ENCODE peak calls at places on chromosomes 6 and 20, in nine cellular contexts. Z is sigmoid colon, D is upper lobe of right lung, R is esophagus muscularis mucosa, W is epithelial cell of proximal tubule, E is psoas muscle, F is fibroblast of the aortic adventitia, Q is fibroblast of lung, G is left lung. T is an unnamed sample.
A peak's percentile ranks its signal among the peaks of the same experiment; 100 is the strongest.

GRCh38 chr20:54106162-54106561 is 35.8 kb upstream of the BCAS1 start:
- DNase-seq in E (no peak), G (no peak), F (no peak), W (no peak), Q (no peak), R (no peak), D (no peak), Z (no peak), T (no peak)

GRCh38 chr6:6970851-6971250 is 136.9 kb upstream of the RREB1 start:
- DNase-seq in F (no peak), W (no peak), E (no peak), R (no peak), Z (no peak), G (no peak), Q (no peak), D (no peak), T (no peak)

GRCh38 chr6:21984135-21984534 is 312.7 kb downstream of the PRL start:
- DNase-seq in G (no peak), R (no peak), D (no peak), Z (no peak), E (no peak), Q (no peak), W (no peak), F (no peak), T (no peak)

GRCh38 chr6:33627876-33628275 is 6.8 kb downstream of the ITPR3 start:
- DNase-seq in E (no peak), W (no peak), F (no peak), D (no peak), G (no peak), Z (no peak), R (no peak), Q (no peak), T (no peak)

GRCh38 chr20:37394543-37395410 is 48.8 kb downstream of the SRC start:
- DNase-seq in F (no peak), R (no peak), W (no peak), D (no peak), E (peak; percentile 38), Z (no peak), G (peak; percentile 62), Q (no peak), T (no peak)

GRCh38 chr20:50286174-50286511 is 95.5 kb downstream of the CEBPB start:
- DNase-seq in Q (no peak), G (no peak), D (no peak), W (no peak), F (no peak), Z (no peak), R (no peak), E (no peak), T (no peak)

GRCh38 chr20:8527998-8528397 is 395.9 kb downstream of the PLCB1 start:
- DNase-seq in E (no peak), Z (no peak), F (peak; percentile 91), G (no peak), W (no peak), Q (peak; percentile 88), D (no peak), R (no peak), T (peak; percentile 83)

GRCh38 chr6:4586469-4586859 is 189.7 kb upstream of the CDYL start:
- DNase-seq in D (no peak), Z (no peak), G (no peak), Q (no peak), W (no peak), E (no peak), F (no peak), R (peak; percentile 74), T (no peak)

GRCh38 chr6:137369135-137369534 is 125.1 kb downstream of the OLIG3 start:
- DNase-seq in Z (no peak), R (no peak), G (no peak), Q (no peak), D (no peak), E (no peak), F (no peak), W (no peak), T (no peak)

GRCh38 chr6:118712955-118713354 is 61.6 kb upstream of the CEP85L start:
- DNase-seq in F (peak; percentile 63), Q (peak; percentile 82), R (no peak), Z (no peak), D (no peak), W (no peak), G (no peak), E (no peak), T (peak; percentile 24)

GRCh38 chr20:12201289-12201991 is 283.7 kb downstream of the BTBD3 start:
- DNase-seq in W (no peak), F (peak; percentile 53), G (no peak), R (no peak), Z (no peak), D (no peak), Q (peak; percentile 7), E (no peak), T (peak; percentile 15)

GRCh38 chr6:146657432-146657831 is 58.7 kb downstream of the ADGB start:
- DNase-seq in F (no peak), Z (no peak), R (no peak), D (no peak), E (peak; percentile 15), W (no peak), G (peak; percentile 48), Q (no peak), T (no peak)

GRCh38 chr20:17504326-17504897 is 26.8 kb downstream of the BFSP1 start:
- DNase-seq in F (peak; percentile 10), Z (peak; percentile 63), W (no peak), R (no peak), Q (no peak), E (no peak), G (no peak), D (no peak), T (no peak)

GRCh38 chr6:28315628-28316027 is 20.3 kb downstream of the ZSCAN31 start:
- DNase-seq in Z (no peak), E (no peak), F (no peak), D (no peak), W (no peak), R (no peak), Q (no peak), G (no peak), T (no peak)

GRCh38 chr6:149852881-149853280 is 11.3 kb downstream of the LRP11 start:
- DNase-seq in D (no peak), E (no peak), Q (no peak), F (no peak), Z (no peak), R (no peak), G (no peak), W (no peak), T (no peak)

GRCh38 chr6:19864285-19864684 is 27.1 kb downstream of the ID4 start:
- DNase-seq in G (no peak), E (no peak), R (no peak), Q (no peak), D (no peak), Z (no peak), W (no peak), F (no peak), T (no peak)

GRCh38 chr6:162050579-162050978 is 677.0 kb downstream of the PRKN start:
- DNase-seq in G (no peak), R (no peak), W (no peak), E (no peak), F (no peak), Z (no peak), Q (no peak), D (no peak), T (no peak)

GRCh38 chr6:27809939-27810767 is 102.0 kb downstream of the OR2B2 start:
- DNase-seq in Z (peak; percentile 89), E (peak; percentile 76), G (peak; percentile 87), F (peak; percentile 99), D (peak; percentile 81), R (no peak), Q (peak; percentile 97), W (peak; percentile 93), T (peak; percentile 98)

GRCh38 chr6:9924971-9925370 is 489.9 kb downstream of the TFAP2A start:
- DNase-seq in W (no peak), G (no peak), F (no peak), D (no peak), Q (no peak), Z (no peak), R (no peak), E (no peak), T (no peak)
- TF ChIP-seq CTCF in W (no peak), G (no peak), F (no peak), D (no peak), Q (no peak), Z (no peak), R (no peak), E (no peak), T (no peak)

DNA sequence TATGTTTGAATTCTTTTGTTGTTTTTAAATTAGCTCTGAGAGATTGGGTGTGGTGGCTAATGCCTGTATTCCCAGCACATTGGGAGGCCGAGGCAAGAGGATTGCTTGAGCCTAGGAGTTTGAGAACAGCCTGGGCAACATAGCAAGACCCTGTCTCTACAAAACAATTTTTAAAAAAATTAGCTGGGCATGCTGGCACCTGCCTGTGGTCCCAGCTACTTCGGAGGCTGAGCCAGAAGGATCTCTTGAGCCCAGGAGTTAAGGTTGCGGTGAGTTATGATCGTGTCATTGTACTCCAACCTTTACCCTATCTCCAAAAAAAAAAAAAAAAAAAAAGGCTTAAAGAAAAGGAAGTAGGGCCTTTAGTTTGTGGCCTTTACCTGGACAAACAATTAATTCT is 22.9 kb downstream of the DHX35 start:
- DNase-seq in Z (no peak), D (no peak), W (no peak), Q (no peak), G (no peak), E (no peak), R (no peak), F (no peak), T (no peak)
- H3K4me3 ChIP-seq in Z (no peak overlapping the region), D (no peak overlapping the region), W (no peak overlapping the region), Q (no peak overlapping the region), G (no peak overlapping the region), E (no peak overlapping the region), R (no peak overlapping the region), F (no peak overlapping the region), T (no peak overlapping the region)

GRCh38 chr20:46544576-46544975 is 5.9 kb downstream of the OCSTAMP start:
- DNase-seq in R (no peak), G (no peak), F (peak; percentile 31), D (no peak), Z (no peak), W (no peak), E (no peak), Q (no peak), T (no peak)
- TF ChIP-seq CTCF in R (no peak), G (no peak), F (no peak), D (no peak), Z (no peak), W (peak; percentile 28), E (no peak), Q (no peak), T (no peak)

GRCh38 chr20:57749861-57750260 is 40.0 kb upstream of the PMEPA1 start:
- DNase-seq in E (no peak), Q (no peak), D (no peak), Z (peak; percentile 43), W (no peak), F (no peak), R (no peak), G (no peak), T (no peak)

GRCh38 chr20:57748601-57749130 is 38.9 kb upstream of the PMEPA1 start:
- DNase-seq in F (peak; percentile 70), D (peak; percentile 84), Q (peak; percentile 86), R (no peak), G (peak; percentile 89), W (peak; percentile 66), Z (peak; percentile 90), E (peak; percentile 84), T (peak; percentile 73)

GRCh38 chr20:57747889-57748456 is 38.2 kb upstream of the PMEPA1 start:
- DNase-seq in G (no peak), E (no peak), Q (peak; percentile 33), D (no peak), R (no peak), W (no peak), Z (peak; percentile 57), F (no peak), T (no peak)

GRCh38 chr20:57751411-57751810 is 41.6 kb upstream of the PMEPA1 start:
- DNase-seq in E (no peak), W (no peak), R (no peak), F (no peak), Q (no peak), G (no peak), Z (peak; percentile 25), D (no peak), T (no peak)

GRCh38 chr20:57749131-57749690 is 39.4 kb upstream of the PMEPA1 start:
- DNase-seq in F (no peak), W (no peak), G (peak; percentile 79), D (no peak), E (no peak), Z (peak; percentile 63), R (no peak), Q (no peak), T (no peak)
- H3K4me3 ChIP-seq in F (peak overlapping the region; percentile 59), W (peak overlapping the region; percentile 51), G (no peak overlapping the region), D (peak overlapping the region; percentile 32), E (peak overlapping the region; percentile 60), Z (peak overlapping the region; percentile 22), R (peak overlapping the region; percentile 50), Q (no peak overlapping the region), T (no peak overlapping the region)

T was measured in astrocyte of the spinal cord.